ENCODE peak calls at places on chromosomes 16 and 17, in nine cellular contexts. L, Q, F, T, X, I, D, A and Z are unnamed samples.

GRCh38 chr17:60151355-60151754 is 1.6 kb downstream of the CA4 start:
- DNase-seq in A (no peak), D (no peak), L (no peak), Q (no peak), I (no peak), F (no peak), T (no peak), X (no peak), Z (no peak)

GRCh38 chr17:50498021-50498874 is 10.0 kb upstream of the MYCBPAP start:
- DNase-seq in L (no peak), F (peak), D (no peak), T (no peak), A (no peak), X (no peak), I (no peak), Q (no peak), Z (no peak)

GRCh38 chr16:86515780-86516617 is 5.7 kb downstream of the FOXF1 start:
- DNase-seq in D (no peak), I (no peak), Q (no peak), F (no peak), X (peak), L (no peak), A (no peak), T (no peak), Z (peak)

GRCh38 chr16:2026461-2027023 is at the start of gene NHERF2:
- DNase-seq in A (peak), I (no peak), T (no peak), Q (no peak), D (peak), X (no peak), L (no peak), F (peak), Z (no peak)

GRCh38 chr16:67029249-67030096 is 524 bp downstream of the CBFB start:
- DNase-seq in I (peak), T (peak), D (peak), Q (peak), F (peak), X (peak), A (peak), L (peak), Z (peak)

GRCh38 chr17:61405686-61406542 is 6.3 kb downstream of the TBX2 start:
- DNase-seq in I (no peak), X (no peak), A (no peak), D (no peak), T (no peak), Q (no peak), L (no peak), F (no peak), Z (no peak)

GRCh38 chr17:32486091-32486700 is 597 bp upstream of the CDK5R1 start:
- DNase-seq in X (peak), F (peak), A (peak), I (peak), D (peak), L (peak), Q (peak), T (peak), Z (peak)

GRCh38 chr17:17749921-17750320 is 68.7 kb downstream of the RAI1 start:
- DNase-seq in D (peak), F (peak), L (no peak), X (peak), I (peak), Q (peak), T (peak), A (peak), Z (no peak)

GRCh38 chr17:63843387-63844292 is 1.2 kb upstream of the SMARCD2 start:
- DNase-seq in D (no peak), L (peak), Q (peak), F (peak), T (peak), I (no peak), A (peak), X (peak), Z (peak)